ENCODE peak calls at places on chromosomes 7 and 10, in ten cellular contexts. O, U, L, D, Q, S, M, V, Y and C are unnamed samples.

GRCh38 chr10:68666280-68666760 is 54.7 kb upstream of the CCAR1 start:
- DNase-seq in O (no peak), U (no peak), L (no peak), D (no peak), Q (no peak), S (no peak), M (no peak), V (no peak), Y (peak; percentile 45), C (no peak)

GRCh38 chr10:88156341-88156740 is 292.9 kb downstream of the PTEN start:
- DNase-seq in O (no peak), U (no peak), L (no peak), D (no peak), Q (no peak), S (no peak), M (no peak), V (no peak), Y (no peak), C (no peak)

GRCh38 chr7:13321321-13321720 is 633.9 kb downstream of the ARL4A start:
- DNase-seq in O (no peak), U (no peak), L (no peak), D (no peak), Q (no peak), S (no peak), M (no peak), V (no peak), Y (no peak), C (no peak)

GRCh38 chr7:140049339-140050024 is 13.3 kb downstream of the PARP12 start:
- DNase-seq in O (no peak), U (no peak), L (no peak), D (no peak), Q (peak; percentile 71), S (no peak), M (no peak), V (peak; percentile 44), Y (no peak), C (no peak)

GRCh38 chr10:106169241-106169640 is 995.3 kb downstream of the SORCS1 start:
- DNase-seq in O (no peak), U (no peak), L (no peak), D (no peak), Q (no peak), S (no peak), M (no peak), V (no peak), Y (no peak), C (no peak)

GRCh38 chr7:22781230-22781711 is 41.4 kb downstream of the TOMM7 start:
- DNase-seq in O (no peak), U (no peak), L (no peak), D (no peak), Q (no peak), S (no peak), M (no peak), V (no peak), Y (no peak), C (no peak)

GRCh38 chr7:90661290-90662151 is 65.4 kb downstream of the CDK14 start:
- DNase-seq in O (no peak), U (no peak), L (no peak), D (no peak), Q (no peak), S (no peak), M (no peak), V (no peak), Y (no peak), C (no peak)

GRCh38 chr10:118394557-118395194 is 52.6 kb upstream of the FAM204A start:
- DNase-seq in O (no peak), U (peak; percentile 90), L (no peak), D (no peak), Q (no peak), S (no peak), M (no peak), V (no peak), Y (no peak), C (no peak)

GRCh38 chr7:134828361-134828760 is 48.9 kb downstream of the CALD1 start:
- DNase-seq in O (no peak), U (no peak), L (no peak), D (no peak), Q (no peak), S (no peak), M (no peak), V (no peak), Y (no peak), C (no peak)

GRCh38 chr10:115936926-115937755 is 335.9 kb downstream of the GFRA1 start:
- DNase-seq in O (no peak), U (no peak), L (no peak), D (no peak), Q (no peak), S (no peak), M (no peak), V (no peak), Y (no peak), C (no peak)

GRCh38 chr10:69093933-69094332 is 6.0 kb downstream of the SRGN start:
- DNase-seq in O (no peak), U (peak; percentile 68), L (no peak), D (no peak), Q (no peak), S (no peak), M (no peak), V (no peak), Y (no peak), C (no peak)

GRCh38 chr10:97069576-97070362 is 116.0 kb downstream of the SLIT1 start:
- DNase-seq in O (no peak), U (peak; percentile 89), L (no peak), D (no peak), Q (no peak), S (no peak), M (no peak), V (no peak), Y (no peak), C (no peak)

GRCh38 chr7:151233111-151233701 is 923 bp downstream of the CHPF2 start:
- DNase-seq in O (no peak), U (peak; percentile 91), L (no peak), D (no peak), Q (no peak), S (peak; percentile 65), M (peak; percentile 52), V (no peak), Y (peak; percentile 96), C (peak; percentile 81)

GRCh38 chr10:114560144-114560543 is 97.9 kb downstream of the ABLIM1 start:
- DNase-seq in O (no peak), U (no peak), L (no peak), D (no peak), Q (no peak), S (no peak), M (no peak), V (no peak), Y (no peak), C (no peak)

DNA sequence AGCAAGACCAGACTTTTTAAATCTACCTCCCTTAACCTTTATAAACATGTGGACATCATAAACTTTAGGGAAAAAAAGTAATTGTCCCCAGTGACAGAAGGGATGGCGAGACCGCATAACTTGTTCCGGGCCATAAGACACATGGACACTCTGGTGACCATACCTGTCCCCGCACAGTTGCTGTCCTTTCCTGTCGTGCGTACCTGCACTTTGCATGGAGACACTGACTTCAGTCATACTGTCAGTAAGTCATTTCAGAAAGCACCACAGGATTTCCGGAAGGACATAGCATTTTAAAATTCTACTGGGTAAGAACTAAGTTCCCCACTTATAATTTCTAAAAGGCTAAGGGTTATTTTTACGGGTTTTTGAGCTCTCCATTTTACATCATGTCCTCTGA is 120.9 kb downstream of the CREB5 start:
- DNase-seq in O (no peak), U (no peak), L (no peak), D (no peak), Q (no peak), S (no peak), M (no peak), V (no peak), Y (no peak), C (no peak)
- TF ChIP-seq POLR2A in O (no peak), U (no peak), L (no peak), D (no peak), Q (no peak), S (no peak), M (no peak), V (no peak), Y (no peak), C (no peak)

GRCh38 chr10:102449321-102450123 is 1.8 kb downstream of the C10orf95 start:
- DNase-seq in O (peak; percentile 28), U (peak; percentile 83), L (peak; percentile 52), D (peak; percentile 55), Q (peak; percentile 96), S (no peak), M (peak; percentile 91), V (peak; percentile 91), Y (no peak), C (peak; percentile 86)
- TF ChIP-seq POLR2A in O (no peak), U (peak; percentile 51), L (no peak), D (no peak), Q (no peak), S (no peak), M (no peak), V (no peak), Y (no peak), C (no peak)

GRCh38 chr10:70459771-70460490 is 18.4 kb upstream of the NODAL start:
- DNase-seq in O (no peak), U (no peak), L (no peak), D (no peak), Q (no peak), S (no peak), M (no peak), V (no peak), Y (no peak), C (no peak)
- TF ChIP-seq POLR2A in O (no peak), U (no peak), L (no peak), D (no peak), Q (no peak), S (no peak), M (no peak), V (no peak), Y (no peak), C (no peak)

GRCh38 chr10:17780727-17781126 is 28.4 kb upstream of the MRC1 start:
- DNase-seq in O (no peak), U (no peak), L (no peak), D (no peak), Q (no peak), S (no peak), M (no peak), V (no peak), Y (no peak), C (no peak)
- TF ChIP-seq POLR2A in O (no peak), U (no peak), L (no peak), D (no peak), Q (no peak), S (no peak), M (no peak), V (no peak), Y (no peak), C (no peak)